ENCODE peak calls at places on chromosomes 11 and 22, in eight cellular contexts. One of them, this sample, is unnamed. For H3K36me3, the result is how much of the 10 kb centered on the place peaks cover.

GRCh38 chr11:16773981-16774710 is 35.7 kb downstream of the C11orf58 start:
- DNase-seq in GM23338: no peak
- DNase-seq in SK-N-SH: peak
- DNase-seq in GM23248: no peak
- DNase-seq in neural progenitor cell: no peak
- DNase-seq in PC-3: no peak
- DNase-seq in MM.1S: no peak
- DNase-seq in HCT116: no peak
- DNase-seq in this sample: no peak

GRCh38 chr11:47373876-47374820 is 4.2 kb downstream of the SPI1 start:
- DNase-seq in GM23338: peak
- DNase-seq in SK-N-SH: peak
- DNase-seq in GM23248: peak
- DNase-seq in neural progenitor cell: peak
- DNase-seq in PC-3: peak
- DNase-seq in MM.1S: peak
- DNase-seq in HCT116: peak
- DNase-seq in this sample: peak

GRCh38 chr11:16782226-16782919 is 43.9 kb downstream of the C11orf58 start:
- DNase-seq in GM23338: no peak
- DNase-seq in SK-N-SH: no peak
- DNase-seq in GM23248: no peak
- DNase-seq in neural progenitor cell: no peak
- DNase-seq in PC-3: peak
- DNase-seq in MM.1S: no peak
- DNase-seq in HCT116: no peak
- DNase-seq in this sample: no peak

GRCh38 chr11:22304337-22304961 is 33.7 kb upstream of the SLC17A6 start:
- DNase-seq in GM23338: peak
- DNase-seq in SK-N-SH: peak
- DNase-seq in GM23248: peak
- DNase-seq in neural progenitor cell: peak
- DNase-seq in PC-3: peak
- DNase-seq in MM.1S: peak
- DNase-seq in HCT116: peak
- DNase-seq in this sample: peak

GRCh38 chr22:27581688-27582087 is 219.9 kb downstream of the MN1 start:
- DNase-seq in GM23338: no peak
- DNase-seq in SK-N-SH: no peak
- DNase-seq in GM23248: peak
- DNase-seq in neural progenitor cell: no peak
- DNase-seq in PC-3: no peak
- DNase-seq in MM.1S: no peak
- DNase-seq in HCT116: no peak
- DNase-seq in this sample: no peak

GRCh38 chr11:32529994-32530588 is 53.5 kb upstream of the EIF3M start:
- DNase-seq in GM23338: no peak
- DNase-seq in SK-N-SH: no peak
- DNase-seq in GM23248: no peak
- DNase-seq in neural progenitor cell: no peak
- DNase-seq in PC-3: no peak
- DNase-seq in MM.1S: no peak
- DNase-seq in HCT116: no peak
- DNase-seq in this sample: no peak

GRCh38 chr11:72331761-72332160 is 87.8 kb upstream of the PHOX2A start:
- DNase-seq in GM23338: no peak
- DNase-seq in SK-N-SH: no peak
- DNase-seq in GM23248: no peak
- DNase-seq in neural progenitor cell: no peak
- DNase-seq in PC-3: no peak
- DNase-seq in MM.1S: no peak
- DNase-seq in HCT116: no peak
- DNase-seq in this sample: no peak

GRCh38 chr22:50044485-50045143 is 13.5 kb downstream of the TTLL8 start:
- DNase-seq in GM23338: no peak
- DNase-seq in SK-N-SH: peak
- DNase-seq in GM23248: no peak
- DNase-seq in neural progenitor cell: no peak
- DNase-seq in PC-3: no peak
- DNase-seq in MM.1S: no peak
- DNase-seq in HCT116: no peak
- DNase-seq in this sample: no peak

GRCh38 chr22:30591191-30591587 is 521 bp downstream of the PES1 start:
- DNase-seq in GM23338: no peak
- DNase-seq in SK-N-SH: no peak
- DNase-seq in GM23248: peak
- DNase-seq in neural progenitor cell: no peak
- DNase-seq in PC-3: no peak
- DNase-seq in MM.1S: peak
- DNase-seq in HCT116: no peak
- DNase-seq in this sample: no peak
- H2AFZ ChIP-seq in GM23338: peak
- H2AFZ ChIP-seq in SK-N-SH: no peak
- H2AFZ ChIP-seq in GM23248: peak
- H2AFZ ChIP-seq in neural progenitor cell: no peak
- H2AFZ ChIP-seq in PC-3: peak
- H2AFZ ChIP-seq in MM.1S: peak
- H2AFZ ChIP-seq in HCT116: no peak
- H2AFZ ChIP-seq in this sample: peak

GRCh38 chr11:126277322-126277721 is 5.6 kb upstream of the TIRAP start:
- DNase-seq in GM23338: no peak
- DNase-seq in SK-N-SH: no peak
- DNase-seq in GM23248: no peak
- DNase-seq in neural progenitor cell: no peak
- DNase-seq in PC-3: no peak
- DNase-seq in MM.1S: no peak
- DNase-seq in HCT116: no peak
- DNase-seq in this sample: no peak
- H3K36me3 ChIP-seq in GM23338: under half
- H3K36me3 ChIP-seq in SK-N-SH: under half
- H3K36me3 ChIP-seq in GM23248: under half
- H3K36me3 ChIP-seq in neural progenitor cell: under half
- H3K36me3 ChIP-seq in PC-3: under half
- H3K36me3 ChIP-seq in MM.1S: under half
- H3K36me3 ChIP-seq in HCT116: under half
- H3K36me3 ChIP-seq in this sample: half or more

DNA sequence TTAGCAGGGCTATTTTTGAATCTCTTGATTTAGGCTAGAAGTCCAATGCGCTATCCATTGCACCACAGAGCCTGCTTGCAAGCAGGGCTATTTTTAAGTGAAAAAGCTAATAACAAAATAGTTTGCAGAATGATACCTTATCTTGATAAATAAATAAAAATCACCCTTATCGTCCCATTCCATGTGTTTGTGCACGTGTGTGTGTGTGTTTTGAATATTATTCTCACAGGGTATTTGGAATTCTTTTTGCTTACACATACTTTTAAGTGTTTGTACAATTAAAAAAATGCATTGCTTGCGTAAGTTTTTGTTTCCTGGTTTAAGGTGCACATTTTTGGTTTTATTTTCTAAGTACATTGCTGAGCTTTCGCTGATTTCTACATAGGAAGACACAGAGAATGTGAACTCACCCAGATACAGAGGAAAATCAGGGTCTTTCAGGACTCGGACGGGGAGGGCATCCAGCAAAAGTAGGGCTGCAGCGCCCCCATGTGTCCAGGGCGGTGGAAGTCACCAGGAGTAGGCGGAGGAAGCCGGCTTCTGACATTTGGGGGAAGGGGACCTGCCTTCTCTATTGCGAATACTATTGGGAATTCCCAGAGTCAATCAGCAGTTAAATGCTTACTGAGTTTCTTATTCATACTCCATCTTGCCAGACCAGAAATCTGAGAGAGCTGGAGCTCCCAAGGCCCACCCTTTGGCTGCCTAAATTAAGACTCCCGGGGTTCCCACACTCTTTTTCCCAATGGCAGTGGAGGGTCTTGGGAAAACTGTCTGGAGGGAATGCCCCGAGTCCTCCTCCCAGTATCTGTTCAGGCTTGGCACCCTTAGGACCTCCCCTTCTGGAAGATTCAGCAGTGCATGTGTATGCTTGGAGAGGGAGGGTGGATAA is 27.2 kb downstream of the SLC1A2 start:
- DNase-seq in GM23338: peak
- DNase-seq in SK-N-SH: peak
- DNase-seq in GM23248: peak
- DNase-seq in neural progenitor cell: peak
- DNase-seq in PC-3: peak
- DNase-seq in MM.1S: peak
- DNase-seq in HCT116: peak
- DNase-seq in this sample: peak
- TF ChIP-seq EZH2phosphoT487 in GM23338: no peak
- TF ChIP-seq EZH2phosphoT487 in SK-N-SH: no peak
- TF ChIP-seq EZH2phosphoT487 in GM23248: no peak
- TF ChIP-seq EZH2phosphoT487 in neural progenitor cell: no peak
- TF ChIP-seq EZH2phosphoT487 in PC-3: no peak
- TF ChIP-seq EZH2phosphoT487 in MM.1S: no peak
- TF ChIP-seq EZH2phosphoT487 in HCT116: no peak
- TF ChIP-seq EZH2phosphoT487 in this sample: no peak

DNA sequence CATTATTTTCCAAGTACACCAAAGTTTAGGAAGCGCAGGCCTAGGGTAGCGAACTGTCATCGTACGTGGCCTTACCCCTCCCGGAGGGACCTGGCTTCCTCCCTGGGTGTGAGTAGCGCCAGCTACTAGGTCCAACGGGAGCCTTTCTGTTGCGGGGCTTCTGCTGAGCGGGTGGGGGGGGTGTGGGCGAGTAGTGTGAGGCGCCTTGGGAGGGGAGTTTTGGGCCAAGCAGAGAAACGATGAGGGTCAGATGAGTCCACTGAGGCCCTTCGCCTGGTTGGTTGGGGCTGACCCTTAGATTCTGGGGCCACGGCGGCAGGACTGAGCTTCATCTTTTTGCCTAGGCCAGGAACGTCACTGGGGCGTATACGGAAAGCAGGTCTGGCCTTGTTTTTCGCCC is 868 bp downstream of the TEF start:
- DNase-seq in GM23338: no peak
- DNase-seq in SK-N-SH: no peak
- DNase-seq in GM23248: peak
- DNase-seq in neural progenitor cell: no peak
- DNase-seq in PC-3: no peak
- DNase-seq in MM.1S: no peak
- DNase-seq in HCT116: no peak
- DNase-seq in this sample: no peak
- H2AFZ ChIP-seq in GM23338: peak
- H2AFZ ChIP-seq in SK-N-SH: no peak
- H2AFZ ChIP-seq in GM23248: peak
- H2AFZ ChIP-seq in neural progenitor cell: no peak
- H2AFZ ChIP-seq in PC-3: peak
- H2AFZ ChIP-seq in MM.1S: peak
- H2AFZ ChIP-seq in HCT116: no peak
- H2AFZ ChIP-seq in this sample: peak

GRCh38 chr11:1475841-1476240 is 10.7 kb downstream of the MOB2 start:
- DNase-seq in GM23338: no peak
- DNase-seq in SK-N-SH: no peak
- DNase-seq in GM23248: no peak
- DNase-seq in neural progenitor cell: no peak
- DNase-seq in PC-3: no peak
- DNase-seq in MM.1S: no peak
- DNase-seq in HCT116: no peak
- DNase-seq in this sample: no peak
- H3K36me3 ChIP-seq in GM23338: under half
- H3K36me3 ChIP-seq in SK-N-SH: under half
- H3K36me3 ChIP-seq in GM23248: under half
- H3K36me3 ChIP-seq in neural progenitor cell: under half
- H3K36me3 ChIP-seq in PC-3: under half
- H3K36me3 ChIP-seq in MM.1S: under half
- H3K36me3 ChIP-seq in HCT116: under half
- H3K36me3 ChIP-seq in this sample: under half

DNA sequence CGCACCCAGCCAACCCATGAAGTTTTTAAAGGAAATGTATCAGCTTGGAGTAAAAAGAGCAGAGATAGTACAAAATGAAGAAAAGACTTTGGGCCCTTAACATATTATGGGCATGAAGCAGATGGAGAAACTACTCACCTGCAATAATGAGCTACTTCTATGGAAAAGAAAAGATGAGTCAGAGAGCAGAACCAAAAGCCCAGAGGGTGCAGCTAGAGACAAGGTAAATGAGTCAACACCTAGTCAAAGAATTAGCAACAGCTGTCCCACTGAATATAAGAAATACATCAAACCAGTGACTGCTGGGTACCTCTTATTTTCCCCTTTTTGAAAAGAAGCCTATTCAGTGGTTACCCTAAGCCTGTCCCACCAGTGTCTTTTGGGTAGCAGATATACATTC is 61.8 kb downstream of the RPL27A start:
- DNase-seq in GM23338: no peak
- DNase-seq in SK-N-SH: no peak
- DNase-seq in GM23248: peak
- DNase-seq in neural progenitor cell: no peak
- DNase-seq in PC-3: peak
- DNase-seq in MM.1S: no peak
- DNase-seq in HCT116: no peak
- DNase-seq in this sample: no peak
- TF ChIP-seq EZH2phosphoT487 in GM23338: no peak
- TF ChIP-seq EZH2phosphoT487 in SK-N-SH: no peak
- TF ChIP-seq EZH2phosphoT487 in GM23248: no peak
- TF ChIP-seq EZH2phosphoT487 in neural progenitor cell: no peak
- TF ChIP-seq EZH2phosphoT487 in PC-3: no peak
- TF ChIP-seq EZH2phosphoT487 in MM.1S: no peak
- TF ChIP-seq EZH2phosphoT487 in HCT116: no peak
- TF ChIP-seq EZH2phosphoT487 in this sample: no peak

DNA sequence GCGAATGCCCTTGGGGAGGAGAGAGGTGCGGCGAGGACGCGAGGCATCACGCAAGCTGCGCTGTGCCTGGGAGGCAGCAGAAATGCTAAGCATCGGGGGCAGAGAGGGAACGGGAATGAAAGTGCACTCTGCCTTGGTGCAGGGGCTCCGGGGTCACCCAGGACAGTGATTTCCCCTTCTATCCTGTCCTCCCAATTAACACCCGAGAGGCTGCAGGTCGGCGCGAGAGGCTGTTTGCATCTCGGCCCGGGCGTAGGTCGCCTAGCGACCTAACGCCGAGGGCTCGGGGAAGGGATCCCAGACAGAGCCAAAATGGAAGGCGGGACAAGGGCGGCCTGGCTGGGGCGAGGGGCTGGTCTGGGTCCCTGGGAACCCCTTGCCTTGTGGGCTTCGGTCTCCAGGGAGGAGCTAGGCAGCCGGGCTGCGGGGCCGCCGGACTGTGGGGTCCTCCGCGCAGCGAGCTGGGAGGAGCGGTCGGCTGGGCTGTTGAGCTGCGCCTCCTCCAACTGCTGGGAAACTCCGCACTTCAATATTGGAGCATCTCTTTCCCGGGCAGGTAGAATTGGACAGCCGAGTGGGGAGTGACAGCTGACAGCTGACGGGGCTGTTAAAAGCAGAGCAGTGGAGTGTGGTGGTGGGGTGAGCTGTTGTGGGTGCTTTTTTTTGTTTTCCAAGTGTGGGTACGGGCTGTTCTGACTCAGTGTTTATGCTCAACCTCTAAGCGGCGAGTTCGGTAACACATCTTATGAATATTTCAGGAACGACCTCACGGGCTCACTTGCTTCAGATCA is 694 bp downstream of the ELMOD1 start:
- DNase-seq in GM23338: peak
- DNase-seq in SK-N-SH: peak
- DNase-seq in GM23248: peak
- DNase-seq in neural progenitor cell: peak
- DNase-seq in PC-3: peak
- DNase-seq in MM.1S: peak
- DNase-seq in HCT116: no peak
- DNase-seq in this sample: no peak
- H2AFZ ChIP-seq in GM23338: peak
- H2AFZ ChIP-seq in SK-N-SH: peak
- H2AFZ ChIP-seq in GM23248: peak
- H2AFZ ChIP-seq in neural progenitor cell: peak
- H2AFZ ChIP-seq in PC-3: peak
- H2AFZ ChIP-seq in MM.1S: peak
- H2AFZ ChIP-seq in HCT116: no peak
- H2AFZ ChIP-seq in this sample: no peak